ENCODE peak calls at places on chromosomes 7 and 10, in six cellular contexts. A is astrocyte of the spinal cord, X is fibroblast of lung, J is transverse colon, R is thoracic aorta, L is BJ. U is an unnamed sample.

GRCh38 chr10:4725917-4726606 is 99.9 kb upstream of the AKR1E2 start:
- DNase-seq in A (peak; percentile 89), X (peak; percentile 94), J (no peak), R (no peak), L (peak; percentile 78), U (peak; percentile 85)

GRCh38 chr10:133474833-133475734 is 21.3 kb downstream of the SCART1 start:
- DNase-seq in A (no peak), X (no peak), J (no peak), R (no peak), L (no peak), U (no peak)

GRCh38 chr7:8274589-8274988 is 12.6 kb upstream of the ICA1 start:
- DNase-seq in A (no peak), X (peak; percentile 47), J (no peak), R (no peak), L (no peak), U (no peak)

GRCh38 chr7:155820246-155820645 is 8.0 kb upstream of the SHH start:
- DNase-seq in A (no peak), X (no peak), J (no peak), R (no peak), L (no peak), U (no peak)

GRCh38 chr7:22001345-22002004 is 55.8 kb upstream of the CDCA7L start:
- DNase-seq in A (peak; percentile 74), X (peak; percentile 80), J (no peak), R (no peak), L (peak; percentile 46), U (peak; percentile 38)

GRCh38 chr7:24877790-24878311 is 102.1 kb downstream of the OSBPL3 start:
- DNase-seq in A (peak; percentile 57), X (peak; percentile 79), J (peak; percentile 41), R (no peak), L (no peak), U (no peak)

GRCh38 chr7:128672927-128673517 is 930 bp downstream of the GARIN1A start:
- DNase-seq in A (peak; percentile 34), X (peak; percentile 16), J (no peak), R (no peak), L (no peak), U (no peak)

GRCh38 chr7:92809397-92810241 is 26.8 kb downstream of the CDK6 start:
- DNase-seq in A (peak; percentile 94), X (peak; percentile 96), J (peak; percentile 81), R (peak; percentile 12), L (peak; percentile 58), U (peak; percentile 73)

GRCh38 chr10:132886211-132887099 is 55.9 kb downstream of the CFAP46 start:
- DNase-seq in A (no peak), X (no peak), J (peak; percentile 6), R (no peak), L (no peak), U (no peak)

GRCh38 chr7:8310876-8311275 is 48.9 kb upstream of the ICA1 start:
- DNase-seq in A (no peak), X (no peak), J (no peak), R (no peak), L (no peak), U (no peak)

GRCh38 chr10:74778436-74779094 is 47.8 kb upstream of the KAT6B start:
- DNase-seq in A (no peak), X (no peak), J (no peak), R (no peak), L (no peak), U (no peak)

GRCh38 chr7:96238474-96238873 is 83.4 kb downstream of the SLC25A13 start:
- DNase-seq in A (peak; percentile 56), X (peak; percentile 52), J (no peak), R (no peak), L (no peak), U (no peak)

GRCh38 chr7:137970263-137970975 is 31.5 kb downstream of the CREB3L2 start:
- DNase-seq in A (peak; percentile 92), X (peak; percentile 96), J (peak; percentile 49), R (no peak), L (peak; percentile 84), U (peak; percentile 59)

GRCh38 chr10:11678074-11678793 is 63.9 kb upstream of the ECHDC3 start:
- DNase-seq in A (no peak), X (peak; percentile 50), J (peak; percentile 74), R (no peak), L (no peak), U (no peak)

GRCh38 chr7:65951837-65952578 is 30.0 kb downstream of the GUSB start:
- DNase-seq in A (no peak), X (no peak), J (no peak), R (no peak), L (no peak), U (no peak)

GRCh38 chr7:108419961-108420360 is 36.3 kb downstream of the NRCAM start:
- DNase-seq in A (peak; percentile 9), X (peak; percentile 54), J (no peak), R (no peak), L (no peak), U (no peak)

GRCh38 chr7:137879357-137880158 is 32.8 kb upstream of the DGKI start:
- DNase-seq in A (peak; percentile 63), X (peak; percentile 73), J (no peak), R (no peak), L (no peak), U (peak; percentile 54)

GRCh38 chr10:124138195-124138882 is 44.9 kb upstream of the CHST15 start:
- DNase-seq in A (peak; percentile 66), X (peak; percentile 91), J (no peak), R (no peak), L (peak; percentile 51), U (no peak)

GRCh38 chr7:40507166-40507565 is 372.4 kb downstream of the SUGCT start:
- DNase-seq in A (no peak), X (no peak), J (no peak), R (no peak), L (no peak), U (no peak)

GRCh38 chr10:117590516-117590915 is 48.0 kb downstream of the EMX2 start:
- DNase-seq in A (no peak), X (no peak), J (no peak), R (no peak), L (no peak), U (no peak)

GRCh38 chr10:131889755-131890154 is 11.1 kb upstream of the PPP2R2D start:
- DNase-seq in A (no peak), X (no peak), J (no peak), R (no peak), L (no peak), U (no peak)

GRCh38 chr10:122286872-122287271 is 15.8 kb downstream of the BTBD16 start:
- DNase-seq in A (peak; percentile 94), X (peak; percentile 86), J (no peak), R (peak; percentile 74), L (no peak), U (peak; percentile 67)

GRCh38 chr7:149880871-149881301 is 7.1 kb downstream of the ATP6V0E2 start:
- DNase-seq in A (no peak), X (no peak), J (no peak), R (no peak), L (no peak), U (no peak)

GRCh38 chr10:83848696-83849095 is 290.6 kb upstream of the GHITM start:
- DNase-seq in A (no peak), X (no peak), J (no peak), R (no peak), L (no peak), U (no peak)

GRCh38 chr10:101903827-101904520 is 60.4 kb upstream of the KCNIP2 start:
- DNase-seq in A (no peak), X (no peak), J (peak; percentile 13), R (no peak), L (no peak), U (no peak)

GRCh38 chr7:136964347-136964746 is 95.9 kb downstream of the CHRM2 start:
- DNase-seq in A (no peak), X (no peak), J (no peak), R (no peak), L (no peak), U (no peak)

GRCh38 chr10:75762436-75762802 is 331.0 kb downstream of the LRMDA start:
- DNase-seq in A (no peak), X (no peak), J (peak; percentile 17), R (no peak), L (no peak), U (no peak)

GRCh38 chr7:5231811-5232484 is 41.9 kb downstream of the WIPI2 start:
- DNase-seq in A (no peak), X (no peak), J (peak; percentile 56), R (no peak), L (no peak), U (no peak)

U was measured in stromal cell of bone marrow.